ENCODE peak calls at places on chromosomes 3 and 15, in seven cellular contexts. Q, T, Z, E, M, R and G are unnamed samples.

GRCh38 chr15:41689834-41690233 is 29.6 kb downstream of the MGA start:
- DNase-seq in M (no peak), T (no peak), Z (peak; percentile 18), R (no peak), Q (no peak), E (no peak), G (no peak)

GRCh38 chr3:141804447-141804777 is 41.2 kb downstream of the GRK7 start:
- DNase-seq in E (no peak), M (no peak), T (no peak), R (no peak), Q (no peak), Z (no peak), G (no peak)

GRCh38 chr3:113409676-113410075 is 31.6 kb downstream of the CFAP44 start:
- DNase-seq in Z (no peak), T (peak; percentile 17), Q (no peak), M (no peak), R (no peak), E (no peak), G (no peak)

GRCh38 chr3:127889461-127889863 is 25.6 kb upstream of the KBTBD12 start:
- DNase-seq in Z (peak; percentile 88), Q (no peak), T (peak; percentile 50), E (no peak), R (no peak), M (peak; percentile 33), G (no peak)

GRCh38 chr15:84982301-84982920 is 755 bp downstream of the PDE8A start:
- DNase-seq in M (peak; percentile 18), E (peak; percentile 53), Z (peak; percentile 65), Q (peak; percentile 65), R (no peak), T (peak; percentile 38), G (peak; percentile 38)

GRCh38 chr3:84946240-84946639 is 12.5 kb upstream of the CADM2 start:
- DNase-seq in E (no peak), R (no peak), Z (no peak), Q (no peak), T (no peak), M (no peak), G (no peak)

GRCh38 chr3:127457094-127457475 is 133.4 kb downstream of the TPRA1 start:
- DNase-seq in E (no peak), T (no peak), Q (no peak), R (peak; percentile 86), M (peak; percentile 60), Z (peak; percentile 91), G (no peak)

GRCh38 chr15:78640527-78640839 is 527 bp downstream of the CHRNB4 start:
- DNase-seq in T (no peak), Q (no peak), M (no peak), E (no peak), R (no peak), Z (no peak), G (no peak)

GRCh38 chr15:66400351-66400774 is 13.7 kb downstream of the MAP2K1 start:
- DNase-seq in R (no peak), Q (no peak), Z (peak; percentile 53), M (peak; percentile 60), T (no peak), E (no peak), G (no peak)

GRCh38 chr3:178454714-178455113 is 81.5 kb upstream of the KCNMB2 start:
- DNase-seq in Q (no peak), R (no peak), Z (peak; percentile 40), M (peak; percentile 27), T (peak; percentile 41), E (peak; percentile 79), G (peak; percentile 90)

GRCh38 chr15:43483306-43484128 is 9.4 kb downstream of the TP53BP1 start:
- DNase-seq in E (no peak), R (no peak), T (no peak), Z (peak; percentile 60), Q (no peak), M (no peak), G (no peak)

GRCh38 chr3:23108651-23109050 is 94.5 kb upstream of the UBE2E2 start:
- DNase-seq in E (no peak), R (no peak), Z (no peak), M (no peak), Q (no peak), T (no peak), G (no peak)

GRCh38 chr3:120364101-120364500 is 14.9 kb upstream of the LRRC58 start:
- DNase-seq in Z (no peak), T (no peak), R (no peak), Q (no peak), M (no peak), E (no peak), G (no peak)

GRCh38 chr3:146134348-146135117 is 26.5 kb downstream of the PLOD2 start:
- DNase-seq in Q (no peak), Z (peak; percentile 35), T (no peak), M (peak; percentile 20), E (no peak), R (no peak), G (no peak)

GRCh38 chr15:41930221-41930866 is 36.5 kb upstream of the SPTBN5 start:
- DNase-seq in T (no peak), Z (peak; percentile 97), M (peak; percentile 97), Q (no peak), E (no peak), R (no peak), G (peak; percentile 94)

GRCh38 chr3:182692021-182692420 is 101.3 kb upstream of the ATP11B start:
- DNase-seq in Q (no peak), R (peak; percentile 47), Z (no peak), M (no peak), E (no peak), T (no peak), G (no peak)

GRCh38 chr15:71097890-71098289 is 17.4 kb upstream of the THSD4 start:
- DNase-seq in Q (no peak), M (no peak), E (no peak), R (no peak), Z (no peak), T (no peak), G (no peak)

GRCh38 chr3:162897286-162897685 is 1400.7 kb downstream of the OTOL1 start:
- DNase-seq in Z (no peak), T (no peak), R (no peak), Q (no peak), M (no peak), E (no peak), G (no peak)

GRCh38 chr15:40819048-40819447 is 9.5 kb downstream of the PPP1R14D start:
- DNase-seq in R (no peak), E (no peak), T (no peak), M (no peak), Q (no peak), Z (no peak), G (no peak)

GRCh38 chr3:14884665-14885064 is 62.7 kb upstream of the NR2C2 start:
- DNase-seq in R (no peak), M (no peak), T (no peak), E (no peak), Z (no peak), Q (no peak), G (no peak)

GRCh38 chr15:82108489-82109078 is 62.8 kb upstream of the MEX3B start:
- DNase-seq in M (peak; percentile 50), Q (peak; percentile 69), R (peak; percentile 90), Z (peak; percentile 72), T (peak; percentile 30), E (peak; percentile 32), G (peak; percentile 65)

GRCh38 chr3:122800838-122801237 is 6.0 kb downstream of the SLC49A4 start:
- DNase-seq in T (no peak), R (no peak), M (no peak), Q (no peak), Z (no peak), E (no peak), G (no peak)

DNA sequence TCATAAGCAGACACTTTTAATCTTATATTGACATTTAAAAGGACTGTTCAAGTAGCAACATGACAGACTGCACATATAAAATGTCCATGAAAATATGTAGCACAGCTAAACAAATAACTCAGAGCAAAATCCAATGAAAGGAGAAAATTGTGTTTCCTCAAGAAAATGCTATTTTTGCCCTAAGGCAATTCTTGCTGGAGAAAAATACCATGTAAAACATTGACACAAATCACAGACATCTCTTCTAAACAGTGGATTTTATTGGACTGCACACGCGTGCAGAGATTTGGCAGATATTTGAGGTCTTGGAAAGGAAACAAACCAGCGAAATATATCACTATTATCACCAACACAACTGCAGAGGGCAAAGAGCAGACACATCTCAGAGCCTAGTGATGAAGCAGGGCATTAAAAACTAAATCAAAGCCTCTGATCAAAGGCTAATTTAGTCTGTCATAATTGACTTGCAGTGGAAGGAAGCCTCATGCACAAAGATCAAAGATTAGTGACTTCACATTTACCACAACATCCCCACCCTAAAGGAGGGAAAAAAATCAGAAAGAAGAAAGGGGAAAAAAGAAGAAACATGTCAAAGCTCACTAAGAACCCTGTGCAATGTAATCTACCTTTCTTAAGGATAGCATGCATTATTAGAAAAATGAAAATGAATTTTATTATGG is 52.4 kb downstream of the CHL1 start:
- DNase-seq in M (no peak), T (no peak), R (no peak), Z (no peak), Q (no peak), E (no peak), G (no peak)
- H3K9me3 ChIP-seq in M (no peaks in the 10 kb centered on the region), T (no peaks in the 10 kb centered on the region), R (no peaks in the 10 kb centered on the region), Z (no peaks in the 10 kb centered on the region), Q (no peaks in the 10 kb centered on the region), E (no peaks in the 10 kb centered on the region), G (no peaks in the 10 kb centered on the region)

DNA sequence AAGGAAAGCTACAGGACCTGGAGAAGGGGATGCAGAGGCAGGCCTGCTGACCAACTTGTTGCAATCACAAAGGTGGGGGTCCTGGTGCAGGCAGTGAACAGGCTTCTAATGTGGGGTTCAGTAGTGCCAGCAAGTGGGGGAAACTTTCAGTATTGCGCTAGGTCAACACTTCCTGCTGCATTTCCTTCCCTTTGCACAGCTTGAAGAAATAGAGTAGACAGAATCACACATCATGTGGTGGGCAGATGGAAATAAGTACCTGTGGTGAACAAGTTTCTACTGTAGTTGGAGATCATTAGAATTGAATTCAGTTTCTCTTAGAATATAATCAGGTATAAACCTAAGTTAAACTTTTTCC is 63.4 kb downstream of the RGMA start:
- DNase-seq in Q (no peak), T (no peak), M (no peak), R (no peak), Z (no peak), E (no peak), G (no peak)
- H3K36me3 ChIP-seq in Q (peaks cover 55% of the 10 kb centered on the region), T (no peaks in the 10 kb centered on the region), M (peaks cover 49% of the 10 kb centered on the region), R (peaks cover 53% of the 10 kb centered on the region), Z (peaks cover 62% of the 10 kb centered on the region), E (no peaks in the 10 kb centered on the region), G (peaks cover 73% of the 10 kb centered on the region)

DNA sequence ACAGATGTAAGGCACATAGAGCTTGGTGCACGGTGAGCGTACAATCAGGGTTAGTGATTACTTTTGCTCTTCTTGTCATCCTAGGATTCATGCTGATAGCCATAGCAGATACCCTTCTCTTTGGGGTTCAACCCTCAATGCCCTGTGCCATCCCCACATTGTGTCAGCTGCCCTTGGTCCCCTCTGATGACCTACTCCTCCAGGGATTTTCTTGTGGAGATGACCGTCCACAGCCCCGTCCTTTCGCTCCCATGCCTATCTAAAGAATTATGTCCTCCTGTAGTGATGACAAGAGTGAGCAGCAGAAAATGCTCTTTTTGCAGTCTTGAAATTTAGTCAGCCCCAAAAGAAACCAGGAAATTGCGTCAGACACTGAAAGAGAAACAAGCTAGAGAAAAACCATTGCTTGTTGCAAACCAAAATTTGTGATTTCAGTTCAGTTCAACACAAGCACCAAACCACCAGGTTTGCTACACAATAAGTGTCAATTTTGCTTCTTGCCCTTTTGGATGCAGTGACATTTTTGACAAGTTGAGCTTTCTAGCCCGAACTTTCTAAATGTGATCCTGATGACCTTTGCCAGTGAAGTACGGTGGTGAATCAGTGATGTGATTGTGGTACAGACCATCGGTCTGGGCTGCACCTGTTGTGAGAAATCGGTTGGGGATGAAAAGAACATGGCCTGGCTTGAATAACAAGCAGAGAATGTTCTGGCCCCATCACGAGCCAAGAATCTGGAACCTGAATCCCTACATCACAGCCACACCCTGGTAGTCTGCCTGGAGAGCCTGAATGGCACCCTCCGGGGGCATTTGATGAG is 41.3 kb downstream of the CMTM7 start:
- DNase-seq in E (no peak), Z (peak; percentile 48), R (no peak), Q (peak; percentile 54), M (peak; percentile 47), T (no peak), G (no peak)
- H3K4me3 ChIP-seq in E (no peak overlapping the region), Z (no peak overlapping the region), R (no peak overlapping the region), Q (peak overlapping the region; percentile 44), M (no peak overlapping the region), T (no peak overlapping the region), G (no peak overlapping the region)

GRCh38 chr3:30908466-30909037 is 14.1 kb upstream of the GADL1 start:
- DNase-seq in M (no peak), E (no peak), Q (no peak), Z (no peak), T (no peak), R (no peak), G (no peak)
- H3K9me3 ChIP-seq in M (no peaks in the 10 kb centered on the region), E (no peaks in the 10 kb centered on the region), Q (no peaks in the 10 kb centered on the region), Z (no peaks in the 10 kb centered on the region), T (no peaks in the 10 kb centered on the region), R (no peaks in the 10 kb centered on the region), G (no peaks in the 10 kb centered on the region)